ENCODE peak calls at places on chromosomes 6 and 20, in eight cellular contexts. T, R, B, L, D, C, F and U are unnamed samples.
A peak's percentile ranks its signal among the peaks of the same experiment; 100 is the strongest.

GRCh38 chr6:27836783-27837635 is 75.2 kb downstream of the OR2B2 start:
- DNase-seq in D (no peak), F (peak; percentile 90), L (peak; percentile 70), C (no peak), R (no peak), B (peak; percentile 93), T (peak; percentile 40), U (no peak)

GRCh38 chr6:69627625-69628024 is 169.2 kb downstream of the LMBRD1 start:
- DNase-seq in F (no peak), D (no peak), B (no peak), R (no peak), C (no peak), L (no peak), T (no peak), U (no peak)

GRCh38 chr20:2576317-2576727 is 39.9 kb downstream of the TMC2 start:
- DNase-seq in C (no peak), B (no peak), R (no peak), T (no peak), D (no peak), F (no peak), L (no peak), U (no peak)

GRCh38 chr6:142167472-142167871 is 20.4 kb downstream of the VTA1 start:
- DNase-seq in D (no peak), B (no peak), C (no peak), L (no peak), F (peak; percentile 43), R (no peak), T (no peak), U (no peak)

GRCh38 chr6:108732101-108732870 is 115.9 kb upstream of the ARMC2 start:
- DNase-seq in T (no peak), L (no peak), D (no peak), B (no peak), R (no peak), F (no peak), C (no peak), U (no peak)

GRCh38 chr6:136738178-136739057 is 53.9 kb downstream of the MAP3K5 start:
- DNase-seq in B (no peak), F (peak; percentile 78), D (no peak), R (no peak), L (no peak), T (no peak), C (no peak), U (no peak)

GRCh38 chr6:7727951-7728854 is 2.3 kb downstream of the BMP6 start:
- DNase-seq in T (peak; percentile 28), R (no peak), B (peak; percentile 43), F (peak; percentile 55), L (no peak), D (no peak), C (no peak), U (no peak)

GRCh38 chr20:15637971-15638754 is 935.1 kb downstream of the KIF16B start:
- DNase-seq in L (no peak), F (no peak), C (no peak), D (no peak), R (no peak), T (no peak), B (peak; percentile 30), U (no peak)

GRCh38 chr6:133774356-133774755 is 114.6 kb upstream of the TCF21 start:
- DNase-seq in C (no peak), L (no peak), B (no peak), D (no peak), F (peak; percentile 49), T (no peak), R (no peak), U (no peak)

GRCh38 chr6:156183678-156184077 is 593.5 kb upstream of the ARID1B start:
- DNase-seq in C (no peak), L (no peak), T (no peak), R (no peak), F (no peak), B (no peak), D (no peak), U (no peak)

GRCh38 chr6:118744261-118744941 is 93.0 kb upstream of the CEP85L start:
- DNase-seq in C (no peak), D (no peak), F (no peak), B (no peak), L (no peak), T (no peak), R (no peak), U (no peak)

GRCh38 chr6:129638055-129639019 is 71.6 kb downstream of the ARHGAP18 start:
- DNase-seq in F (peak; percentile 92), R (no peak), C (no peak), T (peak; percentile 28), B (peak; percentile 21), L (no peak), D (no peak), U (no peak)

GRCh38 chr6:73476722-73477121 is 15.2 kb downstream of the MTO1 start:
- DNase-seq in L (no peak), T (no peak), B (no peak), D (no peak), R (no peak), C (no peak), F (no peak), U (no peak)

GRCh38 chr20:3162080-3162611 is 2.5 kb upstream of the FASTKD5 start:
- DNase-seq in F (no peak), B (peak; percentile 88), T (no peak), C (no peak), D (no peak), L (no peak), R (no peak), U (no peak)

GRCh38 chr6:141394125-141394536 is 738.6 kb upstream of the GJE1 start:
- DNase-seq in D (no peak), F (no peak), R (no peak), L (no peak), C (no peak), B (no peak), T (no peak), U (no peak)

GRCh38 chr20:38217791-38218565 is 42.6 kb downstream of the KIAA1755 start:
- DNase-seq in B (no peak), L (peak; percentile 47), D (peak; percentile 47), C (no peak), F (peak; percentile 89), T (no peak), R (no peak), U (no peak)